ENCODE peak calls at places on chromosomes 13 and 19, in eight cellular contexts. L is GM12864, O is cardiac muscle cell, C is hepatocyte, P is body of pancreas, X is iPS DF 6.9, D is HCT116, G is ovary. K is an unnamed sample.

GRCh38 chr13:66952507-66952906 is 277.6 kb downstream of the PCDH9 start:
- DNase-seq in D (no peak), G (no peak), L (no peak), P (no peak), O (no peak), X (no peak), C (no peak), K (no peak)

GRCh38 chr13:50580684-50581305 is 262.7 kb downstream of the DLEU7 start:
- DNase-seq in L (no peak), O (peak; percentile 56), G (no peak), X (no peak), D (no peak), P (no peak), C (no peak), K (no peak)

GRCh38 chr13:40460116-40460515 is 206.3 kb downstream of the FOXO1 start:
- DNase-seq in C (no peak), O (no peak), D (no peak), P (no peak), L (no peak), X (no peak), G (no peak), K (no peak)

GRCh38 chr19:50759886-50760285 is 10.4 kb upstream of the GPR32 start:
- DNase-seq in D (peak; percentile 69), P (no peak), G (no peak), L (peak; percentile 5), C (no peak), X (no peak), O (no peak), K (no peak)

GRCh38 chr19:6228523-6229215 is 51.1 kb downstream of the MLLT1 start:
- DNase-seq in C (no peak), D (no peak), X (no peak), P (no peak), L (no peak), G (no peak), O (no peak), K (no peak)

GRCh38 chr13:98253526-98253925 is 76.5 kb upstream of the RNF113B start:
- DNase-seq in P (no peak), O (no peak), C (peak; percentile 23), X (no peak), L (no peak), G (no peak), D (no peak), K (peak; percentile 85)

GRCh38 chr19:12331211-12331941 is 2.1 kb downstream of the ZNF563 start:
- DNase-seq in O (peak; percentile 5), G (no peak), P (no peak), D (no peak), L (peak; percentile 78), C (peak; percentile 66), X (no peak), K (no peak)

GRCh38 chr19:13215572-13216380 is 65.6 kb downstream of the IER2 start:
- DNase-seq in C (peak; percentile 3), L (no peak), O (no peak), P (no peak), X (no peak), D (no peak), G (no peak), K (no peak)

GRCh38 chr13:49366841-49367240 is 77.0 kb downstream of the CAB39L start:
- DNase-seq in L (no peak), D (no peak), G (no peak), X (no peak), O (no peak), P (no peak), C (no peak), K (no peak)

GRCh38 chr13:44565881-44566280 is 10.2 kb downstream of the TSC22D1 start:
- DNase-seq in C (no peak), G (no peak), P (no peak), D (no peak), O (no peak), X (no peak), L (no peak), K (no peak)

GRCh38 chr19:19134687-19135158 is 3.6 kb downstream of the TMEM161A start:
- DNase-seq in G (no peak), X (peak; percentile 41), P (no peak), D (no peak), L (no peak), O (peak; percentile 98), C (peak; percentile 51), K (no peak)

GRCh38 chr13:46728777-46729176 is 68.2 kb downstream of the ESD start:
- DNase-seq in P (no peak), O (no peak), C (no peak), X (peak; percentile 33), G (no peak), D (no peak), L (peak; percentile 7), K (no peak)

GRCh38 chr13:83048419-83048818 is 833.9 kb downstream of the SLITRK1 start:
- DNase-seq in P (no peak), D (no peak), O (no peak), L (no peak), C (no peak), X (no peak), G (no peak), K (no peak)

GRCh38 chr13:44415815-44416214 is 42.2 kb downstream of the SERP2 start:
- DNase-seq in O (no peak), C (no peak), L (no peak), X (no peak), D (no peak), P (no peak), G (no peak), K (no peak)

GRCh38 chr13:75391432-75392100 is 90.4 kb downstream of the TBC1D4 start:
- DNase-seq in P (no peak), D (no peak), G (no peak), L (no peak), O (no peak), C (no peak), X (no peak), K (no peak)

GRCh38 chr19:15251749-15252397 is 19.6 kb upstream of the EPHX3 start:
- DNase-seq in X (no peak), O (peak; percentile 73), C (peak; percentile 85), L (no peak), G (peak; percentile 89), D (no peak), P (peak; percentile 74), K (peak; percentile 57)

GRCh38 chr19:13172335-13173128 is 22.3 kb downstream of the IER2 start:
- DNase-seq in G (peak; percentile 55), C (peak; percentile 76), X (no peak), O (peak; percentile 54), P (peak; percentile 79), D (no peak), L (no peak), K (no peak)

GRCh38 chr19:50830266-50831025 is 2.9 kb downstream of the KLK15 start:
- DNase-seq in P (no peak), G (no peak), L (no peak), C (no peak), O (no peak), X (no peak), D (no peak), K (no peak)

GRCh38 chr19:3576696-3577443 is 4.1 kb downstream of the HMG20B start:
- DNase-seq in D (no peak), X (no peak), G (peak; percentile 77), C (peak; percentile 88), L (no peak), P (peak; percentile 31), O (peak; percentile 75), K (no peak)
- H3K4me3 ChIP-seq in D (peak overlapping the region; percentile 40), X (peak overlapping the region; percentile 58), G (peak overlapping the region; percentile 14), C (no peak overlapping the region), L (no peak overlapping the region), P (no peak overlapping the region), O (peak overlapping the region; percentile 15), K (peak overlapping the region; percentile 11)

GRCh38 chr19:1270854-1271527 is 1.9 kb downstream of the CIRBP start:
- DNase-seq in L (no peak), D (no peak), C (no peak), X (no peak), G (peak; percentile 57), O (no peak), P (peak; percentile 53), K (no peak)

GRCh38 chr19:1271528-1272422 is 2.6 kb downstream of the CIRBP start:
- DNase-seq in D (no peak), C (no peak), L (no peak), X (no peak), P (no peak), O (no peak), G (peak; percentile 52), K (no peak)

GRCh38 chr19:1274081-1274851 is 1.1 kb upstream of the FAM174C start:
- DNase-seq in C (no peak), L (no peak), O (no peak), G (peak; percentile 64), P (peak; percentile 38), D (no peak), X (no peak), K (no peak)

GRCh38 chr19:1273263-1274041 is 1.9 kb upstream of the FAM174C start:
- DNase-seq in P (no peak), X (no peak), G (no peak), O (no peak), L (no peak), C (no peak), D (no peak), K (no peak)

GRCh38 chr19:1272423-1273262 is 2.7 kb upstream of the FAM174C start:
- DNase-seq in P (no peak), X (no peak), L (no peak), G (no peak), D (no peak), O (no peak), C (no peak), K (no peak)
- H3K4me3 ChIP-seq in P (no peak overlapping the region), X (no peak overlapping the region), L (no peak overlapping the region), G (no peak overlapping the region), D (no peak overlapping the region), O (no peak overlapping the region), C (no peak overlapping the region), K (no peak overlapping the region)

GRCh38 chr13:21037656-21038055 is 23.7 kb downstream of the LATS2 start:
- DNase-seq in X (no peak), P (no peak), G (no peak), C (no peak), O (no peak), D (no peak), L (no peak), K (no peak)
- H3K4me3 ChIP-seq in X (no peak overlapping the region), P (no peak overlapping the region), G (no peak overlapping the region), C (no peak overlapping the region), O (no peak overlapping the region), D (no peak overlapping the region), L (no peak overlapping the region), K (no peak overlapping the region)

GRCh38 chr19:48000846-48001245 is 6.4 kb downstream of the ELSPBP1 start:
- DNase-seq in P (no peak), G (no peak), C (no peak), O (no peak), D (no peak), X (no peak), L (no peak), K (no peak)

GRCh38 chr19:48006762-48007161 is 12.3 kb downstream of the ELSPBP1 start:
- DNase-seq in O (no peak), C (no peak), L (no peak), G (no peak), P (no peak), X (peak; percentile 20), D (peak; percentile 32), K (no peak)

GRCh38 chr19:47998800-47999199 is 4.4 kb downstream of the ELSPBP1 start:
- DNase-seq in O (no peak), C (no peak), D (no peak), G (no peak), X (no peak), P (no peak), L (no peak), K (no peak)

DNA sequence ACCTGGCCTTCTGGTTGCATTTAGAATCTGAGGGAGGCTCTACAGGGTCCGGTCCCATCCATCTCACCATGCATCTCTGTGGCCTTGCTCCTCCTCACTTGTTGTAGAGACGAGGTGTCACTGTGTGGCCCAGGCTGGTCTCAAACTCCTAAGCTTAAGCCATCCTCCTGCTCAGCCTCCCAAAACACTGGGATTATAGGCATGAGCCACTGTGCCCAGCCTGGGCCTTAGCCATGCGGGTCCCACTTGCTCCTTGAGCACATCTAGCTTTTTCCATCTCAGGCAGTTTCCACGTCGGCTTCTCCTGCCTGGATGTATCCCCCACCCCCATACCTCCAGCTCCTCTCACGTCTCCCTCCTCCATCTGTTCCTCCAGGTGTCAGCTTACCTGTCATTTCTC is 9.8 kb downstream of the ELSPBP1 start:
- DNase-seq in L (no peak), X (no peak), G (no peak), O (no peak), C (no peak), D (no peak), P (no peak), K (no peak)
- H3K4me3 ChIP-seq in L (no peak overlapping the region), X (no peak overlapping the region), G (no peak overlapping the region), O (no peak overlapping the region), C (no peak overlapping the region), D (no peak overlapping the region), P (no peak overlapping the region), K (no peak overlapping the region)

K was measured in HFF-Myc.